ENCODE peak calls at places on chromosome 22, in five cellular contexts. F, K, Z, E and Q are unnamed samples.
A peak's percentile ranks its signal among the peaks of the same experiment; 100 is the strongest.

GRCh38 chr22:33519974-33520903 is 400.0 kb downstream of the LARGE1 start:
- DNase-seq in F (no peak), K (no peak), Z (no peak), E (no peak), Q (no peak)

GRCh38 chr22:30044369-30044768 is 35.9 kb upstream of the HORMAD2 start:
- DNase-seq in F (peak; percentile 68), K (peak; percentile 53), Z (no peak), E (peak; percentile 45), Q (no peak)

GRCh38 chr22:47738472-47739013 is 976.1 kb downstream of the TBC1D22A start:
- DNase-seq in F (no peak), K (no peak), Z (no peak), E (no peak), Q (no peak)

GRCh38 chr22:37401401-37401859 is 25.8 kb downstream of the ELFN2 start:
- DNase-seq in F (no peak), K (peak; percentile 74), Z (no peak), E (no peak), Q (no peak)

GRCh38 chr22:44685384-44686056 is 16.5 kb upstream of the PRR5 start:
- DNase-seq in F (peak; percentile 72), K (no peak), Z (peak; percentile 75), E (peak; percentile 60), Q (no peak)

GRCh38 chr22:32375678-32376450 is 18.2 kb downstream of the RFPL3 start:
- DNase-seq in F (no peak), K (no peak), Z (no peak), E (no peak), Q (no peak)

GRCh38 chr22:42719656-42720262 is 911 bp downstream of the A4GALT start:
- DNase-seq in F (no peak), K (no peak), Z (no peak), E (no peak), Q (no peak)

GRCh38 chr22:44453441-44454112 is 44.5 kb downstream of the RTL6 start:
- DNase-seq in F (no peak), K (no peak), Z (no peak), E (peak; percentile 55), Q (no peak)

GRCh38 chr22:19522190-19522880 is 1.9 kb downstream of the CLDN5 start:
- DNase-seq in F (no peak), K (no peak), Z (no peak), E (peak; percentile 50), Q (no peak)

GRCh38 chr22:32866953-32867352 is 65.4 kb downstream of the TIMP3 start:
- DNase-seq in F (no peak), K (no peak), Z (no peak), E (no peak), Q (no peak)

GRCh38 chr22:39290724-39291161 is 28.7 kb downstream of the RPL3 start:
- DNase-seq in F (no peak), K (peak; percentile 84), Z (no peak), E (no peak), Q (peak; percentile 65)

GRCh38 chr22:32354360-32355351 is 3.0 kb upstream of the RFPL3 start:
- DNase-seq in F (no peak), K (no peak), Z (no peak), E (no peak), Q (no peak)

GRCh38 chr22:49087163-49087562 is 740.5 kb downstream of the BRD1 start:
- DNase-seq in F (no peak), K (peak; percentile 37), Z (no peak), E (no peak), Q (no peak)

GRCh38 chr22:40668611-40669390 is 10.5 kb upstream of the MCHR1 start:
- DNase-seq in F (no peak), K (no peak), Z (no peak), E (no peak), Q (no peak)

GRCh38 chr22:43534916-43535315 is 123.1 kb downstream of the MPPED1 start:
- DNase-seq in F (no peak), K (no peak), Z (no peak), E (no peak), Q (no peak)

GRCh38 chr22:42281706-42282251 is 11.3 kb upstream of the TCF20 start:
- DNase-seq in F (no peak), K (peak; percentile 54), Z (peak; percentile 44), E (no peak), Q (no peak)

GRCh38 chr22:26558246-26558895 is 31.6 kb downstream of the TPST2 start:
- DNase-seq in F (no peak), K (no peak), Z (no peak), E (no peak), Q (no peak)
- H3K4me1 ChIP-seq in F (no peaks in the 10 kb centered on the region), K (no peaks in the 10 kb centered on the region), Z (peaks cover 22% of the 10 kb centered on the region), E (peaks cover 3% of the 10 kb centered on the region), Q (peaks cover 2% of the 10 kb centered on the region)

DNA sequence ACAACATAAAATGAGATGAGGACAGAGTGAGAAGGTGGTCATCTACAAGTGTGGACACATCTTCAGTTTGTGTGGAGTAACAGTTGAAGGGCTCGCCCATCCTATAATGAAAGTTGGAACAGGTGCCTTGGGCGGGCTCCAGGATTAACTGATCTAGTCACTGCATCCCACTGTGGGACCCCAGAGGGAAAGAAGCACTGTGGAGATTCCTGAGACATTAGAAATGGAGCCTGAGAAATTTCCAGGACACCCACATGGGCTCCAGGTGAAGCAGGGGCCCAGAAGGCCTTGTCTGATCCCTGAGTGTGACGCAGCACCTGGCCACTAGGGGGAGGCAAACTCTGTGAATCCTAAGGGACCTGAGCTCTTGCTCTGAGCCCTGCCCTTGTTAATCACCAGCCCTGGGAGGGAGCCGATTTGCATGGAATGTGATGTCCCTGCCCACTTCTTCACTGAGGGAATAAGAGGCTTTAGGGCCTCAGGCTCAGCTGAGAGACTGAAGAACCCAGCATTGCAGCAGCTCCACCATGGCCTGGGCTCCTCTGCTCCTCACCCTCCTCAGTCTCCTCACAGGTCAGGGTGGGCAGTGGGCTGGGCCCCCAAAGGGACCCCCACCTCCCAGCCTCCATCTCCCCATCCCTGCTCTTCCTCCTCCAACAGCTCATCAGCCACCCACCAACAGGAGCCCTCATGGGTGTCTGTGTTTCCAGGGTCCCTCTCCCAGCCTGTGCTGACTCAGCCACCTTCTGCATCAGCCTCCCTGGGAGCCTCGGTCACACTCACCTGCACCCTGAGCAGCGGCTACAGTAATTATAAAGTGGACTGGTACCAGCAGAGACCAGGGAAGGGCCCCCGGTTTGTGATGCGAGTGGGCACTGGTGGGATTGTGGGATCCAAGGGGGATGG is 98.4 kb downstream of the VPREB1 start:
- DNase-seq in F (peak; percentile 86), K (no peak), Z (peak; percentile 96), E (peak; percentile 50), Q (no peak)
- H3K27me3 ChIP-seq in F (peaks cover 16% of the 10 kb centered on the region), K (no peaks in the 10 kb centered on the region), Z (peaks cover 84% of the 10 kb centered on the region), E (peaks cover 2% of the 10 kb centered on the region), Q (no peaks in the 10 kb centered on the region)

GRCh38 chr22:28029962-28030361 is 110.9 kb upstream of the PITPNB start:
- DNase-seq in F (no peak), K (no peak), Z (no peak), E (peak; percentile 3), Q (no peak)

GRCh38 chr22:28031383-28031922 is 112.4 kb upstream of the PITPNB start:
- DNase-seq in F (no peak), K (no peak), Z (peak; percentile 20), E (no peak), Q (no peak)

GRCh38 chr22:28027453-28028448 is 108.7 kb upstream of the PITPNB start:
- DNase-seq in F (no peak), K (peak; percentile 86), Z (no peak), E (peak; percentile 52), Q (peak; percentile 59)

GRCh38 chr22:28030442-28030841 is 111.4 kb upstream of the PITPNB start:
- DNase-seq in F (no peak), K (no peak), Z (peak; percentile 33), E (no peak), Q (no peak)

DNA sequence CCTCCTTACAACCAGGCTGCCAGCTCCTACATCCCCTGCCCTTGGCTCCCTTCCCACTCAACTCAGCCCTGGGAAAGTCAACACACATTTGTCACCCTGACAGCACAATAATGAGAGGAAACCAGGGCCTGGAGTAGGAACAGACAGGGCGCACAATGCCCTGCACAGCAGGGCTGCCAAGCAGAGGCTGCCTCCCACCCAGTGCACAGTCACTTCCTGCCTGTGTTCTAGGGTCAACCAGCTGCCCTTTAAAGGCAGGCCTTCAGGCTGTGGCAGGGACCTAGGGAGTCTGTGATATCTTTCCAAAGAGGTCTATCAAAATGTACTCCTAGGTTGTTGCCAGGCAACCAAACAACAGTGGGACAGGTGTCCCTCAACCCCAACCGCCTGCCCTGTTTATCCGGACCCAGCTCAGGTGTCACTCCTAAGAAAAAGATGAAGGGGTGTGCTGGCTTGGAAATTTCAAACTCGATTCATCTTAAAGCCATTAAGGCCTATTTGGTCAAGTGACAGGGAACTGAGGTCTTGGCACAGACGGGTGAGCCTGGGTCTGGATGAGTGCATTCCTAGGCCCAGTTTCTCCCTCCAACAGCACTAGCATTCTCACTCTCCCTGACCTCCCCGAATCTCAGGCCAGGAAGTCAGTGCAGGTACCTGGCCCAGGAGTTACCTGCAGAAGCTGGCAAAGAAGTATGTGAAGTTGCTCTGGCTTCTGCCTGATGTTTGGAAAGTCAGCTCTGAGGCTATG is 110.3 kb upstream of the PITPNB start:
- DNase-seq in F (peak; percentile 21), K (no peak), Z (peak; percentile 30), E (peak; percentile 59), Q (no peak)
- TF ChIP-seq EP300 in F (no peak), K (no peak), Z (no peak), E (peak; percentile 20), Q (no peak)

GRCh38 chr22:31215018-31215535 is 3.0 kb downstream of the LIMK2 start:
- DNase-seq in F (no peak), K (no peak), Z (no peak), E (no peak), Q (no peak)
- H3K4me1 ChIP-seq in F (peaks cover 10% of the 10 kb centered on the region), K (no peaks in the 10 kb centered on the region), Z (peaks cover 5% of the 10 kb centered on the region), E (peaks cover 7% of the 10 kb centered on the region), Q (peaks cover 5% of the 10 kb centered on the region)

DNA sequence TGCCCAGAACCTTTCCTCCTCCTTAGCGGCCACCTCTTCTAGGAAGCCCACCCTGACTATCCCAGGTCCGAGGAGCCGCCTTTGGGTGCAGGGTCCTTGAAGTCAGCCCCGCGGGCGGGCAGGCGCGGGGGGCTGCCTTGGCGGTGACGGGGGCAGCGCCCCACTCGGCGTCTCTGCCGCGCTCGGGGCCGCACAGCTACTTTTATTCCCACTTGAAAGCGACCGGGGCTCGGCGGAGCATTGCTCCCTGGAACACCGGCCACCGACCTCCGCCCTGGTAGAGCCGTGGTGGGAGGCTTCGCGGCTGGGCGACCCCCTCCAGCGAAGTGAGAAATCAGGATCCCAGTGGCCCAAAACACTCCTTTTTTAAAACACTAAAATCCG is 823 bp upstream of the MAPK11 start:
- DNase-seq in F (no peak), K (no peak), Z (no peak), E (no peak), Q (no peak)
- H3K27me3 ChIP-seq in F (peaks cover 51% of the 10 kb centered on the region), K (peaks cover 23% of the 10 kb centered on the region), Z (peaks cover 34% of the 10 kb centered on the region), E (no peaks in the 10 kb centered on the region), Q (no peaks in the 10 kb centered on the region)